ENCODE peak calls at places on chromosomes 3 and 15, in seven cellular contexts. L, I, N, O, E, F and R are unnamed samples.
A peak's percentile ranks its signal among the peaks of the same experiment; 100 is the strongest.

GRCh38 chr3:59432676-59433075 is 382.9 kb upstream of the CFAP20DC start:
- DNase-seq in E (no peak), F (no peak), O (peak; percentile 34), I (no peak), L (no peak), N (no peak), R (peak; percentile 25)

GRCh38 chr3:193894121-193894863 is 241.7 kb upstream of the HES1 start:
- DNase-seq in L (no peak), I (no peak), O (no peak), N (no peak), F (no peak), E (no peak), R (no peak)

GRCh38 chr3:181851063-181851462 is 139.3 kb downstream of the SOX2 start:
- DNase-seq in I (no peak), F (no peak), L (no peak), N (no peak), E (no peak), O (no peak), R (no peak)

GRCh38 chr3:131386429-131386926 is 4.9 kb downstream of the NUDT16 start:
- DNase-seq in F (no peak), L (peak; percentile 53), I (no peak), N (no peak), E (no peak), O (peak; percentile 64), R (no peak)

GRCh38 chr15:77738441-77739437 is 106.0 kb upstream of the LINGO1 start:
- DNase-seq in N (no peak), E (no peak), L (no peak), O (no peak), F (no peak), I (peak; percentile 40), R (no peak)

GRCh38 chr15:89018235-89018634 is 70.0 kb upstream of the ABHD2 start:
- DNase-seq in O (peak; percentile 21), F (no peak), E (peak; percentile 27), I (no peak), N (no peak), L (no peak), R (peak; percentile 97)

GRCh38 chr3:184738982-184739381 is 27.1 kb upstream of the MAGEF1 start:
- DNase-seq in L (no peak), I (no peak), N (no peak), O (no peak), E (no peak), F (no peak), R (no peak)

GRCh38 chr3:117512975-117513374 is 803.4 kb downstream of the TUSC7 start:
- DNase-seq in I (no peak), F (no peak), E (no peak), N (no peak), O (peak; percentile 20), L (peak; percentile 1), R (peak; percentile 65)